ENCODE peak calls at places on chromosome 11, in five cellular contexts. I is colonic mucosa, R is coronary artery, G is BJ, M is lower lobe of right lung. P is an unnamed sample.

GRCh38 chr11:8055111-8055835 is 25.7 kb upstream of the TUB start:
- DNase-seq in G (no peak), I (no peak), R (no peak), M (no peak), P (no peak)

GRCh38 chr11:65859812-65860277 is 388 bp upstream of the MUS81 start:
- DNase-seq in I (no peak), M (no peak), G (no peak), R (no peak), P (no peak)

GRCh38 chr11:115885446-115885978 is 381.3 kb upstream of the CADM1 start:
- DNase-seq in G (no peak), M (no peak), I (no peak), R (no peak), P (no peak)

GRCh38 chr11:13145461-13145860 is 132.1 kb upstream of the BMAL1 start:
- DNase-seq in M (no peak), I (no peak), G (no peak), R (no peak), P (no peak)

GRCh38 chr11:62842171-62842717 is 2.9 kb upstream of the WDR74 start:
- DNase-seq in M (peak), R (peak), I (peak), G (no peak), P (no peak)

GRCh38 chr11:123030517-123030916 is 31.4 kb downstream of the HSPA8 start:
- DNase-seq in M (no peak), G (no peak), I (no peak), R (no peak), P (no peak)

GRCh38 chr11:118437046-118437735 is 899 bp downstream of the KMT2A start:
- DNase-seq in I (peak), R (peak), M (peak), G (no peak), P (no peak)

GRCh38 chr11:59284773-59285129 is 72.0 kb upstream of the MPEG1 start:
- DNase-seq in M (no peak), R (no peak), I (no peak), G (no peak), P (no peak)

GRCh38 chr11:108111126-108111525 is 10.2 kb upstream of the ACAT1 start:
- DNase-seq in I (no peak), G (no peak), R (no peak), M (no peak), P (no peak)

DNA sequence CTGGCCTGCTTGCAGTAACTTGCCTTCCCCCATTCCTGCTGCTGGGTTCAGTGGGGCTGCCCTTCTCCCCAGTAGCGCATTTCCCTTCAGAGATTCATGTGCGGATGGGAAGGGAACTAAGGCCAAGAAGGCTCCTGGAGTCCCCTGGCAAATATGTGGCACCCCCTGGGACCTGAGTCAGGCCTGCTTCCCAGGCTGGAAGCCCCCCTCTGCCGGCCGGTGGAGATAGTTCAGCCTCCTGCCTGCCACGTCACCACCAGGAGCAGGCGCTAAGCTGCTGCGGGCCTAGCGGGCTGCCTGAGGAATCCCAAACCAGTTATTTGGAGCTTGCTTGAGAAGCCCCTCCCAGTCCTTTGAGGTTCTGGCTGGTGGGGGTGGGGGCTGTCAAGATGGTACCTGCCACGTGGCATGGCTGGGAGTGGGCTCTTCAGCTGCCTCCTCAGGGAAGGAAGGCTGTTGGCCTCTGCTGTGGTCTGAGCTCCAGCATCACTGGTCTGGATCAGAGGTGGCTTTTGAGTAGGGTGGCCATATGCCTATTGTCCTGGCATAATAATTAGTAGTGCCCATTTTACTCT is 2.0 kb downstream of the SERPINH1 start:
- DNase-seq in I (no peak), M (no peak), R (peak), G (no peak), P (no peak)
- TF ChIP-seq CTCF in I (no peak), M (peak), R (peak), G (peak), P (peak)

DNA sequence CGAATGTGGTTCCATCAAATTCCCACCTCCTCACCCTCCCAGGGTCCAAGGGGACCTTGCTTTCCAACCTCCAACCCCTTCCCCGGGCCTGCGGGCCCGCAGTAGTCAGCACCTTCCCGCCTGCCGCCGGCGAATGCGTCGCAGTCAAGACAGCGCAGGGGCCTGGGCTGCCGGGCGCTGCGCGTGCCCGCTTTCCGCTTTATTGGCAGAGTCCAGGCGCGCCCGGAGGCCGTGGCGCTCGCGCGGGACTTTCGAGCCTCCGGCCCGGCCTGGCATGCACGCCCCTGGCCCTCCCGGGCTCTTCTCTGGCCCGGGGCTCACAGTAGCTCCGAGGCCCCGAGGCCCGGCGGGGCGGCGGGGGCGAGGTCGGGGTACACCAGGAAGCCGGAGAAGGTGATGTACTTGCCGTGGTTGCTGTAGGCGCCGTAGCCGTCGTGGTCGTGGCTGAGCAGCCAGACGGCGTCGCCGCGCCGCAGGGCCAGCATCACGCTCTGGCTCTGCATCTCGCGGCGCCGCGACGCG is 3.1 kb downstream of the FAM180B start:
- DNase-seq in R (no peak), I (no peak), M (no peak), G (no peak), P (no peak)
- H3K4me3 ChIP-seq in R (peak), I (peak), M (peak), G (peak), P (no peak)

GRCh38 chr11:88435405-88435804 is 97.9 kb upstream of the CTSC start:
- DNase-seq in R (no peak), M (no peak), G (no peak), I (no peak), P (no peak)
- TF ChIP-seq CTCF in R (no peak), M (no peak), G (no peak), I (no peak), P (no peak)

DNA sequence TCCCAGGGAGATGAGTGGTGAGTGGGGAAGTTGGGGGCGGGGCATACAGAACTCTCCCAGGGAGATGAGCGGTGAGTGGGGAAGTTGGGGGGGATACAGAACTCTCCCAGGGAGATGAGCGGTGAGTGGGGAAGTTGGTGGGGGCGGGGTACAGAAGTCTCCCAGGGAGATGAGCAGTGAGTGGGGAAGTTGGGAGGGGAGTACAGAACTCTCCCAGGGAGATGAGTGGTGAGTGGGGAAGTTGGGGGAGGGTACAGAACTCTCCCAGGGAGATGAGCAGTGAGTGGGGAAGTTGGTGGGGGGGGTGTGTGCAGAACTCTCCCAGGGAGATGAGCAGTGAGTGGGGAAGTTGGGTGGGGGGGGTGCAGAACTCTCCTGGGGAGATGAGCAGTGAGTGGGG is 186.6 kb downstream of the SHANK2 start:
- DNase-seq in G (no peak), R (no peak), M (no peak), I (no peak), P (no peak)
- H3K4me3 ChIP-seq in G (no peak), R (no peak), M (no peak), I (no peak), P (no peak)

DNA sequence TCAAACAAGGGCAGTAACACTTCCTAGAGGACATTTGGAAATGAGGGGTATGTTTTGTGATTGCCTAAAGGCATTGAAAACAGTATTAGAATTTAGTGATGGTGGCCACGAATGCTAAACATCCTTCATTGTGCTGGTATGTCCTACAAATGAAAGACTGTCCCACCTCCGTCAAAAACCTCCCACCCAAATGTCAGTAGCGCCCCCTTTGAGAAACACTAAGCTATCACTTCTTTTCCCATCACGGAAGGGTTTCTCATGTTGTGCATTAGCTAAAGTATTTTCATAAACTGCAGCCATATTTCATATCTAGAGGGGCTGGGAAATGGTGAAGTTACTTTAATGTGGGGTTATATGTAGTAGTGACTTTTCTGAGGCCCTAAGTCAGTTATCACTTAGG is 1403.3 kb upstream of the TENM4 start:
- DNase-seq in G (no peak), M (no peak), I (no peak), R (no peak), P (no peak)
- TF ChIP-seq CTCF in G (no peak), M (no peak), I (no peak), R (no peak), P (no peak)

P was measured in epithelial cell of proximal tubule.